ENCODE peak calls at places on chromosomes 12 and 14, in five cellular contexts. D, N, G, H and Y are unnamed samples. For H3K4me1, the result is how much of the 10 kb centered on the place peaks cover.

GRCh38 chr12:84913151-84913550 is 552 bp upstream of the SLC6A15 start:
- DNase-seq in D (no peak), N (no peak), G (no peak), H (no peak), Y (peak)

GRCh38 chr14:74902941-74903705 is 19.9 kb downstream of the RPS6KL1 start:
- DNase-seq in D (no peak), N (no peak), G (no peak), H (no peak), Y (no peak)

GRCh38 chr12:8449293-8449944 is 6.3 kb upstream of the CLEC6A start:
- DNase-seq in D (peak), N (peak), G (peak), H (no peak), Y (no peak)

GRCh38 chr12:53048033-53048779 is 1.7 kb upstream of the TNS2 start:
- DNase-seq in D (peak), N (peak), G (peak), H (peak), Y (no peak)

GRCh38 chr14:76724827-76725550 is 36.3 kb upstream of the VASH1 start:
- DNase-seq in D (no peak), N (no peak), G (no peak), H (no peak), Y (no peak)

GRCh38 chr14:63759454-63759853 is 31.6 kb upstream of the SGPP1 start:
- DNase-seq in D (no peak), N (no peak), G (no peak), H (no peak), Y (no peak)

GRCh38 chr14:101174522-101174838 is 271.0 kb upstream of the RTL1 start:
- DNase-seq in D (no peak), N (no peak), G (no peak), H (no peak), Y (no peak)

GRCh38 chr14:72745546-72745945 is 148.4 kb downstream of the DPF3 start:
- DNase-seq in D (no peak), N (peak), G (peak), H (no peak), Y (peak)

GRCh38 chr14:79515158-79515557 is 696.1 kb downstream of the DIO2 start:
- DNase-seq in D (no peak), N (no peak), G (no peak), H (no peak), Y (no peak)

GRCh38 chr14:57737598-57737997 is 128.3 kb downstream of the SLC35F4 start:
- DNase-seq in D (no peak), N (no peak), G (no peak), H (no peak), Y (no peak)

GRCh38 chr14:56795284-56795622 is 15.0 kb downstream of the OTX2 start:
- DNase-seq in D (no peak), N (no peak), G (no peak), H (no peak), Y (no peak)

GRCh38 chr14:101731187-101732080 is 30.1 kb upstream of the PPP2R5C start:
- DNase-seq in D (peak), N (peak), G (peak), H (peak), Y (peak)

GRCh38 chr14:99378782-99379214 is 101.9 kb downstream of the SETD3 start:
- DNase-seq in D (peak), N (peak), G (no peak), H (no peak), Y (peak)

GRCh38 chr12:12901158-12901791 is 9.9 kb downstream of the GPRC5A start:
- DNase-seq in D (peak), N (peak), G (peak), H (no peak), Y (peak)

GRCh38 chr12:42588981-42589464 is 523 bp downstream of the PRICKLE1 start:
- DNase-seq in D (peak), N (peak), G (peak), H (peak), Y (no peak)

GRCh38 chr12:54038760-54039414 is 6.0 kb downstream of the HOXC5 start:
- DNase-seq in D (peak), N (no peak), G (no peak), H (no peak), Y (no peak)

GRCh38 chr12:47219243-47219642 is 139.5 kb upstream of the AMIGO2 start:
- DNase-seq in D (no peak), N (no peak), G (no peak), H (no peak), Y (peak)

GRCh38 chr12:69821441-69822204 is 3.4 kb upstream of the MYRFL start:
- DNase-seq in D (peak), N (peak), G (peak), H (no peak), Y (peak)

GRCh38 chr14:55562135-55562534 is 17.9 kb upstream of the KTN1 start:
- DNase-seq in D (no peak), N (no peak), G (no peak), H (no peak), Y (no peak)

GRCh38 chr14:95662376-95663186 is 23.6 kb upstream of the TCL1B start:
- DNase-seq in D (no peak), N (no peak), G (no peak), H (no peak), Y (no peak)

GRCh38 chr12:85156569-85156968 is 120.4 kb downstream of the LRRIQ1 start:
- DNase-seq in D (no peak), N (no peak), G (peak), H (no peak), Y (no peak)

GRCh38 chr12:127559349-127560040 is 707.5 kb upstream of the TMEM132C start:
- DNase-seq in D (peak), N (peak), G (peak), H (no peak), Y (peak)

GRCh38 chr12:6697584-6698351 is 2.8 kb downstream of the PIANP start:
- DNase-seq in D (peak), N (peak), G (peak), H (no peak), Y (peak)

GRCh38 chr14:65465584-65465983 is 53.1 kb downstream of the FUT8 start:
- DNase-seq in D (no peak), N (no peak), G (no peak), H (no peak), Y (no peak)

GRCh38 chr12:119949594-119949993 is 39.4 kb upstream of the BICDL1 start:
- DNase-seq in D (no peak), N (no peak), G (no peak), H (no peak), Y (no peak)

GRCh38 chr14:91114079-91115065 is 499 bp downstream of the DGLUCY start:
- DNase-seq in D (peak), N (peak), G (peak), H (peak), Y (peak)
- H3K4me1 ChIP-seq in D (under half), N (under half), G (under half), H (under half), Y (under half)

GRCh38 chr14:102805941-102806340 is 28.7 kb downstream of the TRAF3 start:
- DNase-seq in D (no peak), N (no peak), G (no peak), H (no peak), Y (no peak)
- H3K4me1 ChIP-seq in D (under half), N (under half), G (under half), H (under half), Y (under half)

GRCh38 chr14:50830044-50830931 is 674 bp downstream of the NIN start:
- DNase-seq in D (peak), N (peak), G (peak), H (peak), Y (peak)
- H3K4me1 ChIP-seq in D (under half), N (under half), G (under half), H (under half), Y (under half)

GRCh38 chr14:104683653-104684448 is 5.6 kb upstream of the INF2 start:
- DNase-seq in D (no peak), N (no peak), G (no peak), H (peak), Y (no peak)
- H3K4me1 ChIP-seq in D (half or more), N (half or more), G (under half), H (under half), Y (under half)

DNA sequence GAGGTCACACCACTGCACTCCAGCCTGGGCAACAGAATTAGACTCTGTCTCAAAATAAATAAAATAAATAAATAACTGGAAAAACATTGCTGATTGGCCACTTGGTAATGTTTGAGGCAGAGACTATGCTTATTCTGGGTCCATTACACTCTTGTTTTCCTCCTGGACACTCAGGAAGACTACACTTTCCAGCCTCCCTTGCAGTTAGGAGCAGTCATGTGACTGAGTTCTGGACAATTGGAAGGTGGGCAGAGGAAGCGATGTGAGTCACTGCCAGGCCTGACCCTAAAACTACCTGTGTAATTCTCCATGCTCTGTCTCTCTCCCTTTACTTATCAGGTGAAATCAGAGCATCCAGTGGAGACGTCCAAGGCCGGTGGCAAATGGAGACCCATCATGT is 74.4 kb downstream of the VCPKMT start:
- DNase-seq in D (no peak), N (no peak), G (no peak), H (no peak), Y (no peak)
- H3K4me1 ChIP-seq in D (half or more), N (half or more), G (under half), H (under half), Y (under half)

GRCh38 chr14:68518180-68518579 is 274.7 kb downstream of the ZFP36L1 start:
- DNase-seq in D (no peak), N (no peak), G (no peak), H (peak), Y (no peak)
- H3K4me1 ChIP-seq in D (half or more), N (under half), G (under half), H (under half), Y (under half)

GRCh38 chr12:56723889-56724659 is 1.0 kb downstream of the NACA start:
- DNase-seq in D (no peak), N (peak), G (peak), H (no peak), Y (peak)
- H3K4me1 ChIP-seq in D (under half), N (under half), G (under half), H (under half), Y (under half)